ENCODE peak calls at places on chromosomes 1 and 21, in five cellular contexts. One of them, this sample, is unnamed.

GRCh38 chr1:3673381-3674099 is 21.2 kb downstream of the TP73 start:
- ATAC-seq in K562: no peak
- ATAC-seq in GM12878: peak
- ATAC-seq in HepG2: no peak
- ATAC-seq in upper lobe of left lung: no peak
- ATAC-seq in this sample: no peak

GRCh38 chr1:145956361-145956760 is 1.5 kb downstream of the LIX1L start:
- ATAC-seq in HepG2: no peak
- ATAC-seq in GM12878: no peak
- ATAC-seq in K562: no peak
- ATAC-seq in upper lobe of left lung: no peak
- ATAC-seq in this sample: no peak

GRCh38 chr1:25472494-25472893 is 41.8 kb downstream of the MACO1 start:
- ATAC-seq in GM12878: peak
- ATAC-seq in K562: no peak
- ATAC-seq in upper lobe of left lung: no peak
- ATAC-seq in HepG2: no peak
- ATAC-seq in this sample: no peak

GRCh38 chr1:28928306-28928987 is 14.1 kb downstream of the EPB41 start:
- ATAC-seq in K562: peak
- ATAC-seq in upper lobe of left lung: no peak
- ATAC-seq in HepG2: no peak
- ATAC-seq in GM12878: peak
- ATAC-seq in this sample: no peak

GRCh38 chr1:177310326-177310725 is 139.6 kb downstream of the BRINP2 start:
- ATAC-seq in HepG2: no peak
- ATAC-seq in K562: no peak
- ATAC-seq in GM12878: no peak
- ATAC-seq in upper lobe of left lung: no peak
- ATAC-seq in this sample: no peak

GRCh38 chr21:15221799-15222386 is 157.1 kb upstream of the NRIP1 start:
- ATAC-seq in HepG2: peak
- ATAC-seq in K562: no peak
- ATAC-seq in GM12878: no peak
- ATAC-seq in upper lobe of left lung: peak
- ATAC-seq in this sample: peak

GRCh38 chr1:161934278-161934608 is 89.4 kb downstream of the OLFML2B start:
- ATAC-seq in K562: no peak
- ATAC-seq in GM12878: peak
- ATAC-seq in upper lobe of left lung: no peak
- ATAC-seq in HepG2: no peak
- ATAC-seq in this sample: no peak

GRCh38 chr1:201752333-201752732 is 76.6 kb upstream of the IPO9 start:
- ATAC-seq in HepG2: no peak
- ATAC-seq in GM12878: no peak
- ATAC-seq in upper lobe of left lung: no peak
- ATAC-seq in K562: no peak
- ATAC-seq in this sample: no peak

GRCh38 chr1:27106561-27107323 is 48.2 kb downstream of the SLC9A1 start:
- ATAC-seq in upper lobe of left lung: no peak
- ATAC-seq in HepG2: no peak
- ATAC-seq in GM12878: peak
- ATAC-seq in K562: no peak
- ATAC-seq in this sample: no peak

GRCh38 chr1:151846062-151846568 is 6.5 kb upstream of the C2CD4D start:
- ATAC-seq in HepG2: peak
- ATAC-seq in K562: peak
- ATAC-seq in upper lobe of left lung: no peak
- ATAC-seq in GM12878: peak
- ATAC-seq in this sample: no peak

GRCh38 chr1:2894381-2895041 is 93.0 kb upstream of the TTC34 start:
- ATAC-seq in GM12878: no peak
- ATAC-seq in K562: no peak
- ATAC-seq in HepG2: no peak
- ATAC-seq in upper lobe of left lung: no peak
- ATAC-seq in this sample: no peak

GRCh38 chr1:223833948-223834347 is 11.8 kb downstream of the TP53BP2 start:
- ATAC-seq in HepG2: no peak
- ATAC-seq in K562: no peak
- ATAC-seq in upper lobe of left lung: no peak
- ATAC-seq in GM12878: no peak
- ATAC-seq in this sample: no peak

GRCh38 chr1:98964198-98964597 is 40.5 kb downstream of the PLPPR5 start:
- ATAC-seq in HepG2: no peak
- ATAC-seq in GM12878: no peak
- ATAC-seq in K562: no peak
- ATAC-seq in upper lobe of left lung: no peak
- ATAC-seq in this sample: no peak

GRCh38 chr1:151035167-151035566 is 1.2 kb upstream of the BNIPL start:
- ATAC-seq in upper lobe of left lung: no peak
- ATAC-seq in HepG2: no peak
- ATAC-seq in GM12878: no peak
- ATAC-seq in K562: peak
- ATAC-seq in this sample: no peak

GRCh38 chr1:68745006-68745405 is 248.1 kb upstream of the DEPDC1 start:
- ATAC-seq in upper lobe of left lung: peak
- ATAC-seq in K562: no peak
- ATAC-seq in HepG2: no peak
- ATAC-seq in GM12878: no peak
- ATAC-seq in this sample: no peak

GRCh38 chr1:59487335-59488031 is 190.6 kb downstream of the FGGY start:
- ATAC-seq in GM12878: no peak
- ATAC-seq in HepG2: no peak
- ATAC-seq in K562: peak
- ATAC-seq in upper lobe of left lung: peak
- ATAC-seq in this sample: no peak

GRCh38 chr1:34705077-34705476 is 49.8 kb upstream of the GJB5 start:
- ATAC-seq in HepG2: no peak
- ATAC-seq in GM12878: no peak
- ATAC-seq in upper lobe of left lung: no peak
- ATAC-seq in K562: no peak
- ATAC-seq in this sample: no peak

GRCh38 chr21:41659791-41660560 is 106.9 kb downstream of the RIPK4 start:
- ATAC-seq in K562: peak
- ATAC-seq in GM12878: no peak
- ATAC-seq in HepG2: peak
- ATAC-seq in upper lobe of left lung: peak
- ATAC-seq in this sample: peak

GRCh38 chr21:42061195-42061865 is 9.8 kb upstream of the UMODL1 start:
- ATAC-seq in upper lobe of left lung: peak
- ATAC-seq in HepG2: no peak
- ATAC-seq in GM12878: peak
- ATAC-seq in K562: peak
- ATAC-seq in this sample: peak

GRCh38 chr1:208533746-208534603 is 289.8 kb upstream of the PLXNA2 start:
- ATAC-seq in HepG2: no peak
- ATAC-seq in upper lobe of left lung: no peak
- ATAC-seq in K562: no peak
- ATAC-seq in GM12878: no peak
- ATAC-seq in this sample: no peak

GRCh38 chr1:197615693-197616011 is 159.6 kb downstream of the DENND1B start:
- ATAC-seq in GM12878: no peak
- ATAC-seq in upper lobe of left lung: no peak
- ATAC-seq in HepG2: peak
- ATAC-seq in K562: no peak
- ATAC-seq in this sample: no peak

GRCh38 chr1:224543453-224543852 is 72.7 kb upstream of the CNIH3 start:
- ATAC-seq in K562: no peak
- ATAC-seq in HepG2: no peak
- ATAC-seq in GM12878: no peak
- ATAC-seq in upper lobe of left lung: no peak
- ATAC-seq in this sample: no peak

GRCh38 chr1:30176477-30176876 is 546.9 kb downstream of the MATN1 start:
- ATAC-seq in K562: no peak
- ATAC-seq in HepG2: no peak
- ATAC-seq in GM12878: no peak
- ATAC-seq in upper lobe of left lung: no peak
- ATAC-seq in this sample: no peak

GRCh38 chr1:59315529-59316433 is 18.9 kb downstream of the FGGY start:
- ATAC-seq in K562: no peak
- ATAC-seq in HepG2: peak
- ATAC-seq in GM12878: no peak
- ATAC-seq in upper lobe of left lung: no peak
- ATAC-seq in this sample: no peak

GRCh38 chr21:28336299-28336698 is 656.4 kb downstream of the LTN1 start:
- ATAC-seq in K562: no peak
- ATAC-seq in upper lobe of left lung: peak
- ATAC-seq in HepG2: no peak
- ATAC-seq in GM12878: no peak
- ATAC-seq in this sample: peak

GRCh38 chr1:10161541-10162290 is 48.7 kb upstream of the KIF1B start:
- ATAC-seq in HepG2: no peak
- ATAC-seq in K562: no peak
- ATAC-seq in GM12878: no peak
- ATAC-seq in upper lobe of left lung: no peak
- ATAC-seq in this sample: peak

GRCh38 chr1:90712153-90712930 is 4.8 kb downstream of the BARHL2 start:
- ATAC-seq in HepG2: peak
- ATAC-seq in upper lobe of left lung: peak
- ATAC-seq in GM12878: peak
- ATAC-seq in K562: peak
- ATAC-seq in this sample: peak

GRCh38 chr1:211344335-211344664 is 17.7 kb downstream of the TRAF5 start:
- ATAC-seq in upper lobe of left lung: peak
- ATAC-seq in K562: peak
- ATAC-seq in GM12878: no peak
- ATAC-seq in HepG2: no peak
- ATAC-seq in this sample: no peak

GRCh38 chr1:110356379-110356778 is 17.2 kb downstream of the RBM15 start:
- ATAC-seq in upper lobe of left lung: no peak
- ATAC-seq in GM12878: peak
- ATAC-seq in HepG2: no peak
- ATAC-seq in K562: no peak
- ATAC-seq in this sample: no peak

GRCh38 chr1:239815074-239815473 is 276.6 kb upstream of the FMN2 start:
- ATAC-seq in GM12878: no peak
- ATAC-seq in K562: no peak
- ATAC-seq in HepG2: no peak
- ATAC-seq in upper lobe of left lung: no peak
- ATAC-seq in this sample: no peak

GRCh38 chr1:239814306-239814881 is 277.3 kb upstream of the FMN2 start:
- ATAC-seq in GM12878: no peak
- ATAC-seq in upper lobe of left lung: peak
- ATAC-seq in HepG2: no peak
- ATAC-seq in K562: no peak
- ATAC-seq in this sample: peak

GRCh38 chr1:239817801-239818200 is 273.9 kb upstream of the FMN2 start:
- ATAC-seq in K562: no peak
- ATAC-seq in upper lobe of left lung: no peak
- ATAC-seq in GM12878: no peak
- ATAC-seq in HepG2: no peak
- ATAC-seq in this sample: no peak

GRCh38 chr1:239819075-239819474 is 272.6 kb upstream of the FMN2 start:
- ATAC-seq in HepG2: no peak
- ATAC-seq in K562: no peak
- ATAC-seq in upper lobe of left lung: no peak
- ATAC-seq in GM12878: no peak
- ATAC-seq in this sample: no peak

GRCh38 chr1:239816090-239816812 is 275.4 kb upstream of the FMN2 start:
- ATAC-seq in HepG2: peak
- ATAC-seq in upper lobe of left lung: peak
- ATAC-seq in K562: no peak
- ATAC-seq in GM12878: no peak
- ATAC-seq in this sample: peak
- H3K27ac ChIP-seq in HepG2: no peak
- H3K27ac ChIP-seq in upper lobe of left lung: peak
- H3K27ac ChIP-seq in K562: no peak
- H3K27ac ChIP-seq in GM12878: no peak
- H3K27ac ChIP-seq in this sample: peak

GRCh38 chr1:46133181-46133658 is 791 bp upstream of the PIK3R3 start:
- ATAC-seq in K562: peak
- ATAC-seq in HepG2: peak
- ATAC-seq in GM12878: peak
- ATAC-seq in upper lobe of left lung: peak
- ATAC-seq in this sample: peak
- TF ChIP-seq POLR2AphosphoS5 in K562: no peak
- TF ChIP-seq POLR2AphosphoS5 in HepG2: no peak
- TF ChIP-seq POLR2AphosphoS5 in GM12878: no peak
- TF ChIP-seq POLR2AphosphoS5 in upper lobe of left lung: no peak
- TF ChIP-seq POLR2AphosphoS5 in this sample: no peak

GRCh38 chr1:94093996-94094395 is 27.0 kb downstream of the ABCA4 start:
- ATAC-seq in GM12878: peak
- ATAC-seq in upper lobe of left lung: no peak
- ATAC-seq in K562: no peak
- ATAC-seq in HepG2: no peak
- ATAC-seq in this sample: no peak
- TF ChIP-seq EP300 in GM12878: no peak
- TF ChIP-seq EP300 in upper lobe of left lung: no peak
- TF ChIP-seq EP300 in K562: no peak
- TF ChIP-seq EP300 in HepG2: no peak
- TF ChIP-seq EP300 in this sample: no peak

DNA sequence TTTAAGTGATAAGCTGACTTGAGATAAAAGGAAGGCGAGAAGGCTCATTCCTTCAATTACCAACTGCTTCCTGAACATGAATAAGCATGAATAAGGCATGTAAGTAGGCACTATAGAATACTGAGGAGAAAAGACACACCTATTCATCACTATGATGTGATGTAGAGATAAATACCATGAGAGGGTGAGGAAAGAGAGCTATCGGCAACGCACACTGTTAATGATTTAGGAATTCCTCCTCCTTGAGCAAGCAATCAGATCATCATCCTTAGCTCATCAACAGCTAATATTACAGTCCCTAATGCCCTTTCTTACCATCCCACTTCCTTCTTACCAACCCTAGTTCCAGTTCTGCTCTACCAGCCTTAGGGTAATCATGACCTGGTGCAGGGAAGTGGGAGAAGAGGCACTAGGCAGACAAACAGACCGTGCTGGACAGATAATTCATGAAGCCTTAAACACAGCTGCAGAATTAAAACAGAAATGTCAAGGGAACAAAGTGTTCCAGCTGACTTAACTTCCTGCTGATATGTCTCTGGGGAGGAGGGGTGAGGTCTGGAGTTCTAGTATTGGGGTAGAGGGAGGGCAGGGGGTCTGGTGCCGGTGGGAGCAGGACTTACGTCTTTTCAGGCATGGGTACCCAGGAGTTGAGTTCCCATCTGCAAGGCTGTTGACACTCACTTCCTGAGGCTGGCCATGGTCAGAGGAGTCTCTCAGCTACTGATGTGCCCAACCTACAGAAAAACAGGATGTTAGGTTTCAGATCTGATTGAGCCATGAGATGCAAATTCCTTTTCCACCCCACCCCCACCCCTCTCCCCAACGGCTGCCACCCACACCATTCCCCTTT is 12.7 kb upstream of the RCSD1 start:
- ATAC-seq in HepG2: no peak
- ATAC-seq in GM12878: peak
- ATAC-seq in upper lobe of left lung: peak
- ATAC-seq in K562: peak
- ATAC-seq in this sample: peak
- H3K27ac ChIP-seq in HepG2: no peak
- H3K27ac ChIP-seq in GM12878: peak
- H3K27ac ChIP-seq in upper lobe of left lung: peak
- H3K27ac ChIP-seq in K562: peak
- H3K27ac ChIP-seq in this sample: no peak

This sample was measured in gastroesophageal sphincter.